ENCODE peak calls at places on chromosomes 6 and 20, in seven cellular contexts. N is transverse colon, Y is stomach, L is HepG2, E is K562, V is upper lobe of left lung, K is suprapubic skin. O is an unnamed sample. For H3K4me1, the result is how much of the 10 kb centered on the place peaks cover.

GRCh38 chr6:32935551-32936246 is 5.1 kb downstream of the HLA-DMB start:
- DNase-seq in N (no peak), E (no peak), V (no peak), Y (no peak), K (no peak), L (no peak), O (no peak)

GRCh38 chr20:59805266-59805665 is 128.2 kb downstream of the SYCP2 start:
- DNase-seq in Y (peak), N (no peak), E (no peak), K (no peak), L (no peak), V (no peak), O (no peak)

GRCh38 chr6:138824482-138825134 is 28.7 kb downstream of the ECT2L start:
- DNase-seq in L (peak), V (no peak), N (no peak), K (no peak), Y (no peak), E (no peak), O (no peak)

GRCh38 chr6:46893648-46894047 is 28.1 kb downstream of the ADGRF5 start:
- DNase-seq in L (no peak), Y (no peak), V (no peak), K (no peak), N (no peak), E (no peak), O (no peak)

GRCh38 chr6:159074866-159075265 is 30.1 kb upstream of the TAGAP start:
- DNase-seq in N (no peak), L (no peak), E (no peak), V (no peak), Y (no peak), K (no peak), O (no peak)

GRCh38 chr6:130019796-130020105 is 1.4 kb downstream of the L3MBTL3 start:
- DNase-seq in L (no peak), N (no peak), Y (no peak), K (no peak), V (no peak), E (peak), O (no peak)

GRCh38 chr20:4073852-4074741 is 58.7 kb upstream of the RNF24 start:
- DNase-seq in V (no peak), L (no peak), N (no peak), K (no peak), Y (no peak), E (no peak), O (no peak)

GRCh38 chr6:159693894-159694545 is 979 bp upstream of the SOD2 start:
- DNase-seq in E (peak), V (peak), Y (peak), K (no peak), L (peak), N (peak), O (peak)

GRCh38 chr6:78947529-78947928 is 80.2 kb downstream of the IRAK1BP1 start:
- DNase-seq in L (no peak), N (no peak), E (no peak), Y (no peak), K (no peak), V (no peak), O (no peak)

GRCh38 chr20:53608456-53609413 is 15.1 kb upstream of the ZNF217 start:
- DNase-seq in K (peak), Y (peak), E (peak), V (peak), N (peak), L (no peak), O (peak)

GRCh38 chr6:116196841-116197240 is 57.0 kb downstream of the TSPYL4 start:
- DNase-seq in Y (no peak), K (no peak), E (no peak), N (no peak), L (no peak), V (no peak), O (no peak)

GRCh38 chr6:5672581-5673011 is 334.1 kb downstream of the NRN1 start:
- DNase-seq in K (no peak), E (peak), Y (no peak), V (no peak), N (no peak), L (no peak), O (no peak)

GRCh38 chr6:36853325-36853724 is 14.1 kb upstream of the CPNE5 start:
- DNase-seq in K (peak), N (no peak), V (peak), L (no peak), E (no peak), Y (no peak), O (peak)

GRCh38 chr20:24492031-24492607 is 22.7 kb downstream of the SYNDIG1 start:
- DNase-seq in Y (no peak), E (peak), N (no peak), V (no peak), K (no peak), L (peak), O (no peak)

GRCh38 chr6:36131517-36132220 is 1.4 kb downstream of the MAPK13 start:
- DNase-seq in K (peak), E (peak), V (peak), Y (peak), L (peak), N (peak), O (no peak)

GRCh38 chr6:132659082-132659481 is at the start of gene TAAR1:
- DNase-seq in E (no peak), N (no peak), L (no peak), K (no peak), Y (no peak), V (no peak), O (no peak)

GRCh38 chr20:10551732-10552724 is 116.9 kb downstream of the SLX4IP start:
- DNase-seq in E (no peak), N (no peak), Y (no peak), L (no peak), K (no peak), V (no peak), O (no peak)

GRCh38 chr6:3398165-3398562 is 58.7 kb downstream of the SLC22A23 start:
- DNase-seq in Y (no peak), N (no peak), V (no peak), L (no peak), K (no peak), E (no peak), O (no peak)
- H3K4me1 ChIP-seq in Y (under half), N (under half), V (under half), L (half or more), K (under half), E (under half), O (under half)

DNA sequence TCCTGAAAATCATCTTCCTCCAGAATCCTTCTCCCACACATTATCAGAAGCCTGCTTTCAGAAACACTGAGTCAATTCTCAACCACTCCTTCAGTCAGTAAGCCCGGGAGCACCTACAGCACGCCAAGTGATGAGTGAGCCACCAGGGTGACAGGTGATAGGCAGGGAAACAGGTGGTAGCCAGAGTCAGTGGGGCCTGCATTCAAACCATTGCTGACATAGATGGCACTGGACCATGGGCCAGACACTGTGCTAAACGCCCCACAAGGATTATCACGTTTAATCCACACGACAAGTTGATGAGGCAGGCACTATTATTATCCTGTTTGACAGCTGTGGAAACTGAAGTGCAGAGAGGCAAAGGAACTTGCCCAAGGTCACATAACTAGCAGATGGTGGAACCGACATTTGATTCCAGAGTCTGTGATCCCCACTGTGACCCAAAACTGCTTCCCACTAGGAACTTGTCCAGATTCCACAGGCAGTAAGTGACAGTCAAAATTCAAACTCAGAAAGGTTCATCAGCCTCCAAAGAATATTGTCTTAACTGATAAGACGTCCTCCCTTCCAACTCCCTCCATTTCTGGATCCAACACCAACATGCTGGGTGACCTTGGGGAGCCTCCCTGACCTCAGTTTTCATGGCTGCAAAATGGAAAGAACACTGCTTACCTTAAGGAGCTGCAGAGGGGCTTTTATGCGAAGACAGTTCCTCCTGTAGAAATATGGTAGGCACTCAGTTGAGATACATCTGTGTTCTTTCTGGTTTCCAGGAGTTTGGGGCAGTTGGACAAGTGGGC is 23.9 kb upstream of the TOP1 start:
- DNase-seq in L (no peak), Y (peak), K (peak), N (no peak), E (no peak), V (no peak), O (no peak)
- TF ChIP-seq POLR2AphosphoS5 in L (no peak), Y (no peak), K (no peak), N (no peak), E (no peak), V (no peak), O (no peak)

GRCh38 chr6:43013843-43014433 is at the start of the genes KLHDC3 and MEA1:
- DNase-seq in V (peak), N (peak), Y (peak), L (peak), K (peak), E (peak), O (peak)
- TF ChIP-seq POLR2A in V (no peak), N (peak), Y (no peak), L (peak), K (no peak), E (peak), O (peak)

DNA sequence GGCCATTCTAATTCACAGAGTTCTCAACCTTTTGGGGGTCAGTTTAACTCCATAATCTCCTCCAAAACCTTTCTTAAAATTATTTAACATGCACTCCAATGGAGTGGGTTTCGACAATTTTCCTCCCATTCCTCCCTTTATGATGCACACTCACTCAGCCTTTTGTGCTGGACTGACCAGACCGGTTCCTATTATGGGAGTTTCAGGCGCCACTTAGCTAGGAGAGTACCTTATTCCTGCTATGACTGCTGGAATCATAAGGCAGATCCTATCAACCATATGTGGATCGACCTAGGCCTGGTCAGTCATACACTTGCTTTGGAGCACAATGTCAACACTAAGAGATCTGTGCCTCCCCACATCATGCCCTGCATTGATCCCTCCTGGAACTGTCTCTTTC is 63.9 kb upstream of the MOCS1 start:
- DNase-seq in E (no peak), L (no peak), V (no peak), K (no peak), N (no peak), Y (no peak), O (no peak)
- H3K4me1 ChIP-seq in E (under half), L (under half), V (under half), K (under half), N (under half), Y (under half), O (under half)

DNA sequence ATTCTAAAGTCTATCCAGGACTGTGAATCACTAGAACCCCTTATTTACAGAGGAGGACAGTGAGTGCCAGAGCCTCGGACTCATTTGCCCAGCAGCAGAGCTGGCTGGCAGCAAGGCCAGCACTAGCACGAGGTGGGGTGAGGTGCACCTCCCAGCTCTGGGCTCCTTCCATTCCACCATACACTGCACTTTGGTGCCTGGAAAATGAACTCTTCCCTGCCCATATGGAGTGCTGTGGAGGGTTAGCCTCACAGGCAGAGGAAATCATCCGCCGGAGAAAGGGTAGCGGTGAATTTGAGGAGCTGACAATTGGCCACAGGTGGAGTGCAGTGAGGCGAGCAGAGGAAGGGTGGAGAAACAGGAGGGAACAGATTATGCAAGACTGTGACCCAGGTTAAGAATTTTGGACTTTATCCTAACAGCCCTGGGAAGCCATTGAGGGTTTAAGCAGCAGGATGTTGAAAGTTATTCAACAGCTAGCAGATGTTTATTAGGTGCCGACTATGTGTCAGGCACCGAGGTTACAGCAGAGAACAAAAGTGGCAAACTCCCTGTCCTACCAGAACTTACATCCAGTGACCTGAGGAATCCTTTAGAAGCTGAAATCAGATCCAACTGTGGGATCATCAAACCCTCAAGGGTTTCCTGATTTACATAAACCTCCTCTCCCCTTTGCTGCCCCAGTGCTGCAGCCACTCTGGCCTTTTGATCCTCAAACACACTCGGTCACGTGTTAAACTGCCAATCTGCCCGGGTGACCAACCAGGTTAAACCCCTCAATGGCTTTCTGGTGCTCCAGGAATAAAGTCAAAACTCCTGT is 6.2 kb downstream of the TRIM26 start:
- DNase-seq in K (no peak), N (peak), E (no peak), Y (peak), V (peak), L (peak), O (peak)
- TF ChIP-seq POLR2AphosphoS5 in K (no peak), N (no peak), E (no peak), Y (no peak), V (no peak), L (peak), O (peak)

GRCh38 chr6:26172496-26172958 is 85.3 kb downstream of the HFE start:
- DNase-seq in L (no peak), V (peak), E (no peak), N (peak), Y (no peak), K (no peak), O (no peak)
- TF ChIP-seq POLR2A in L (no peak), V (no peak), E (no peak), N (no peak), Y (no peak), K (no peak), O (no peak)

GRCh38 chr20:44021186-44021585 is 106.5 kb downstream of the TOX2 start:
- DNase-seq in E (no peak), K (no peak), Y (no peak), N (no peak), L (no peak), V (no peak), O (no peak)

GRCh38 chr20:44019638-44020335 is 105.1 kb downstream of the TOX2 start:
- DNase-seq in N (no peak), V (no peak), L (no peak), E (no peak), Y (no peak), K (no peak), O (no peak)

GRCh38 chr20:44021900-44022299 is 107.2 kb downstream of the TOX2 start:
- DNase-seq in Y (no peak), N (no peak), L (no peak), E (no peak), K (no peak), V (no peak), O (no peak)

GRCh38 chr20:44018684-44019637 is 104.3 kb downstream of the TOX2 start:
- DNase-seq in K (no peak), V (no peak), Y (no peak), L (no peak), N (no peak), E (no peak), O (no peak)

GRCh38 chr20:44020406-44021148 is 105.9 kb downstream of the TOX2 start:
- DNase-seq in E (no peak), Y (no peak), N (no peak), K (no peak), V (no peak), L (no peak), O (no peak)
- H3K4me1 ChIP-seq in E (under half), Y (under half), N (under half), K (under half), V (under half), L (under half), O (under half)

O was measured in prostate gland.